ENCODE peak calls at places on chromosomes 1 and 21, in six cellular contexts. G, Z, F, M, P and U are unnamed samples.

GRCh38 chr1:177173976-177174375 is 3.2 kb downstream of the BRINP2 start:
- DNase-seq in G (no peak), Z (no peak), F (no peak), M (no peak), P (no peak), U (no peak)

GRCh38 chr1:210250998-210251679 is 18.5 kb downstream of the SERTAD4 start:
- DNase-seq in G (no peak), Z (peak), F (peak), M (no peak), P (no peak), U (no peak)

GRCh38 chr1:76746195-76746594 is 121.1 kb upstream of the ST6GALNAC5 start:
- DNase-seq in G (no peak), Z (no peak), F (no peak), M (no peak), P (no peak), U (no peak)

GRCh38 chr1:38243106-38243505 is 196.5 kb upstream of the POU3F1 start:
- DNase-seq in G (no peak), Z (no peak), F (no peak), M (no peak), P (no peak), U (no peak)

GRCh38 chr1:236686815-236687160 is 489 bp downstream of the ACTN2 start:
- DNase-seq in G (no peak), Z (no peak), F (no peak), M (peak), P (no peak), U (no peak)

GRCh38 chr1:236516929-236517704 is 6.7 kb upstream of the LGALS8 start:
- DNase-seq in G (peak), Z (no peak), F (no peak), M (no peak), P (peak), U (no peak)

GRCh38 chr1:9294910-9295636 is 2.4 kb downstream of the SPSB1 start:
- DNase-seq in G (no peak), Z (peak), F (no peak), M (no peak), P (peak), U (no peak)

GRCh38 chr1:53617382-53618217 is 121.4 kb downstream of the GLIS1 start:
- DNase-seq in G (no peak), Z (peak), F (no peak), M (no peak), P (peak), U (no peak)

GRCh38 chr1:158124034-158124433 is 56.7 kb upstream of the CD1D start:
- DNase-seq in G (no peak), Z (no peak), F (no peak), M (no peak), P (peak), U (peak)

GRCh38 chr1:90835661-90836344 is 118.7 kb upstream of the BARHL2 start:
- DNase-seq in G (no peak), Z (peak), F (no peak), M (no peak), P (no peak), U (no peak)

GRCh38 chr1:118206966-118207365 is 21.9 kb upstream of the SPAG17 start:
- DNase-seq in G (no peak), Z (no peak), F (no peak), M (no peak), P (no peak), U (no peak)

GRCh38 chr1:30790850-30791778 is 33.5 kb upstream of the LAPTM5 start:
- DNase-seq in G (no peak), Z (no peak), F (no peak), M (no peak), P (no peak), U (no peak)

GRCh38 chr1:236009857-236010256 is 55.0 kb downstream of the NID1 start:
- DNase-seq in G (no peak), Z (no peak), F (no peak), M (no peak), P (peak), U (no peak)

GRCh38 chr1:230948301-230948700 is 30.4 kb downstream of the TTC13 start:
- DNase-seq in G (no peak), Z (no peak), F (no peak), M (no peak), P (no peak), U (no peak)

GRCh38 chr1:237352747-237353146 is 310.8 kb downstream of the RYR2 start:
- DNase-seq in G (no peak), Z (no peak), F (no peak), M (no peak), P (no peak), U (no peak)

GRCh38 chr1:72846891-72847290 is 564.6 kb upstream of the NEGR1 start:
- DNase-seq in G (no peak), Z (no peak), F (no peak), M (no peak), P (no peak), U (no peak)

GRCh38 chr1:205505791-205506190 is 1.3 kb downstream of the CDK18 start:
- DNase-seq in G (no peak), Z (peak), F (peak), M (no peak), P (no peak), U (no peak)

GRCh38 chr1:6269271-6269996 is 8.5 kb upstream of the GPR153 start:
- DNase-seq in G (no peak), Z (peak), F (no peak), M (no peak), P (no peak), U (no peak)

GRCh38 chr21:33299181-33299752 is 25.5 kb upstream of the IFNAR1 start:
- DNase-seq in G (no peak), Z (no peak), F (no peak), M (no peak), P (no peak), U (no peak)

GRCh38 chr1:109248797-109249629 is at the start of gene CELSR2:
- DNase-seq in G (peak), Z (peak), F (peak), M (no peak), P (peak), U (peak)

GRCh38 chr1:43618521-43619313 is 31.2 kb upstream of the KDM4A start:
- DNase-seq in G (no peak), Z (no peak), F (no peak), M (no peak), P (no peak), U (no peak)

GRCh38 chr1:231232870-231233734 is 7.9 kb upstream of the GNPAT start:
- DNase-seq in G (peak), Z (no peak), F (no peak), M (no peak), P (no peak), U (no peak)

GRCh38 chr1:24764439-24764838 is 19.2 kb downstream of the CLIC4 start:
- DNase-seq in G (no peak), Z (no peak), F (no peak), M (peak), P (no peak), U (no peak)

GRCh38 chr1:1179339-1179982 is 5.8 kb downstream of the TTLL10 start:
- DNase-seq in G (no peak), Z (no peak), F (no peak), M (no peak), P (no peak), U (no peak)

GRCh38 chr1:53128401-53128800 is 14.0 kb downstream of the SLC1A7 start:
- DNase-seq in G (no peak), Z (peak), F (no peak), M (no peak), P (no peak), U (no peak)

GRCh38 chr21:8991968-8992621 is 1529.3 kb upstream of the TPTE start:
- DNase-seq in G (no peak), Z (peak), F (no peak), M (peak), P (no peak), U (no peak)

GRCh38 chr21:33039542-33039941 is 13.8 kb downstream of the OLIG2 start:
- DNase-seq in G (no peak), Z (peak), F (no peak), M (no peak), P (no peak), U (no peak)

GRCh38 chr1:150410582-150411101 is 46.7 kb downstream of the RPRD2 start:
- DNase-seq in G (peak), Z (no peak), F (no peak), M (no peak), P (peak), U (no peak)

GRCh38 chr21:34266322-34266721 is 97.5 kb upstream of the KCNE2 start:
- DNase-seq in G (no peak), Z (no peak), F (no peak), M (no peak), P (no peak), U (no peak)

GRCh38 chr1:6860401-6860800 is 75.1 kb downstream of the CAMTA1 start:
- DNase-seq in G (no peak), Z (no peak), F (no peak), M (no peak), P (peak), U (no peak)

GRCh38 chr1:42319871-42320484 is 15.1 kb downstream of the FOXJ3 start:
- DNase-seq in G (peak), Z (no peak), F (no peak), M (no peak), P (no peak), U (no peak)

GRCh38 chr1:20932437-20932977 is 145.4 kb upstream of the HP1BP3 start:
- DNase-seq in G (no peak), Z (no peak), F (no peak), M (no peak), P (no peak), U (no peak)

GRCh38 chr21:42830456-42831455 is 48.6 kb downstream of the WDR4 start:
- DNase-seq in G (no peak), Z (peak), F (no peak), M (peak), P (no peak), U (no peak)

GRCh38 chr1:209737118-209737505 is 18.7 kb upstream of the TRAF3IP3 start:
- DNase-seq in G (no peak), Z (no peak), F (no peak), M (no peak), P (no peak), U (no peak)

GRCh38 chr21:38359835-38360234 is 103.0 kb downstream of the KCNJ15 start:
- DNase-seq in G (no peak), Z (no peak), F (no peak), M (no peak), P (no peak), U (no peak)

GRCh38 chr1:17883136-17883535 is 128.0 kb downstream of the ACTL8 start:
- DNase-seq in G (no peak), Z (no peak), F (no peak), M (no peak), P (no peak), U (peak)

GRCh38 chr21:33268736-33269441 is 2.7 kb downstream of the IL10RB start:
- DNase-seq in G (peak), Z (no peak), F (no peak), M (no peak), P (no peak), U (no peak)

GRCh38 chr1:156961709-156962108 is 41.3 kb downstream of the LRRC71 start:
- DNase-seq in G (no peak), Z (no peak), F (no peak), M (no peak), P (no peak), U (no peak)

GRCh38 chr1:40712405-40712944 is 21.0 kb downstream of the NFYC start:
- DNase-seq in G (no peak), Z (no peak), F (no peak), M (no peak), P (no peak), U (no peak)
- H3K4me3 ChIP-seq in G (peak), Z (no peak), F (no peak), M (no peak), P (no peak), U (no peak)

GRCh38 chr21:31909772-31910470 is 37.1 kb downstream of the HUNK start:
- DNase-seq in G (no peak), Z (no peak), F (no peak), M (no peak), P (no peak), U (no peak)
- TF ChIP-seq CTCF in G (no peak), Z (no peak), F (no peak), M (no peak), P (no peak), U (no peak)

GRCh38 chr1:221880182-221880581 is 138.3 kb upstream of the DUSP10 start:
- DNase-seq in G (no peak), Z (no peak), F (no peak), M (no peak), P (peak), U (no peak)

GRCh38 chr1:221878134-221878533 is 136.2 kb upstream of the DUSP10 start:
- DNase-seq in G (no peak), Z (no peak), F (no peak), M (no peak), P (peak), U (no peak)

GRCh38 chr1:221875004-221875330 is 133.1 kb upstream of the DUSP10 start:
- DNase-seq in G (no peak), Z (no peak), F (no peak), M (peak), P (no peak), U (no peak)

GRCh38 chr1:221874285-221875003 is 132.6 kb upstream of the DUSP10 start:
- DNase-seq in G (no peak), Z (no peak), F (no peak), M (peak), P (peak), U (no peak)

GRCh38 chr1:221877365-221877764 is 135.5 kb upstream of the DUSP10 start:
- DNase-seq in G (no peak), Z (no peak), F (no peak), M (peak), P (no peak), U (no peak)
- TF ChIP-seq POLR2A in G (no peak), Z (no peak), F (no peak), M (no peak), P (no peak), U (no peak)

DNA sequence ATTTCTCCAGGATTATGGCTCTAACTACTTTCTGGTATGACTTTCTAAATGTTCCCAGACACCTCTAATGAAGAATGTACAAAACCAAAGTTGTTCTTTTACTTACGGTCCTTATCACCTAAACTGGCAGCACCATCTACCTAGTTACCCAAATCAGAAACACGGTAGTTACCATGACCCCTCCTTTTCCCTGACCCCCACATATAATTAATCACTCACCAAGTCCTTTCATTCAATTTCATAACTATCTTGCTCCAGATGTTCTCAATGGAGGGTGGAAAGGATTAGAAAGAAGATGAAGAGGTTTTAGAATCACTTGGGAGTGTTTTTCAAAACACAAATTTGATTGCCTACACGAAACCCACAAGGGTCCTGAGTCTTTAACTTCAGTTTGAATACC is 98.0 kb downstream of the DENND1B start:
- DNase-seq in G (no peak), Z (no peak), F (no peak), M (no peak), P (no peak), U (no peak)
- H3K4me3 ChIP-seq in G (no peak), Z (no peak), F (no peak), M (no peak), P (no peak), U (no peak)

GRCh38 chr21:39911286-39911685 is 44.0 kb downstream of the PCP4 start:
- DNase-seq in G (no peak), Z (no peak), F (no peak), M (no peak), P (no peak), U (peak)
- TF ChIP-seq CTCF in G (no peak), Z (peak), F (no peak), M (no peak), P (no peak), U (no peak)